ENCODE peak calls at places on chromosomes 2 and 18, in eight cellular contexts. V, O, T, R, Q, Z, N and M are unnamed samples.

GRCh38 chr2:210842896-210843295 is 286.5 kb downstream of the CPS1 start:
- DNase-seq in V (no peak), O (no peak), T (no peak), R (no peak), Q (no peak), Z (no peak), N (no peak), M (no peak)

GRCh38 chr2:172204762-172205161 is 102.1 kb upstream of the DLX2 start:
- DNase-seq in V (no peak), O (no peak), T (no peak), R (no peak), Q (no peak), Z (no peak), N (no peak), M (no peak)

GRCh38 chr2:11682590-11682915 is 12.6 kb upstream of the NTSR2 start:
- DNase-seq in V (no peak), O (no peak), T (peak; percentile 56), R (no peak), Q (no peak), Z (no peak), N (no peak), M (no peak)

GRCh38 chr2:48715042-48715899 is 40.3 kb downstream of the LHCGR start:
- DNase-seq in V (no peak), O (peak; percentile 66), T (no peak), R (no peak), Q (no peak), Z (no peak), N (no peak), M (no peak)

GRCh38 chr2:150188801-150189200 is 298.7 kb downstream of the RND3 start:
- DNase-seq in V (no peak), O (no peak), T (no peak), R (no peak), Q (no peak), Z (no peak), N (no peak), M (no peak)

GRCh38 chr2:24855703-24856102 is 62.5 kb downstream of the CENPO start:
- DNase-seq in V (no peak), O (no peak), T (no peak), R (no peak), Q (no peak), Z (no peak), N (no peak), M (no peak)

GRCh38 chr2:238024986-238025385 is 35.8 kb upstream of the SCLY start:
- DNase-seq in V (peak; percentile 39), O (no peak), T (no peak), R (no peak), Q (peak; percentile 46), Z (no peak), N (no peak), M (no peak)

GRCh38 chr2:100957971-100958653 is 44.0 kb upstream of the RPL31 start:
- DNase-seq in V (no peak), O (peak; percentile 69), T (no peak), R (no peak), Q (peak; percentile 99), Z (no peak), N (no peak), M (no peak)

GRCh38 chr2:221488134-221488807 is 83.8 kb downstream of the EPHA4 start:
- DNase-seq in V (no peak), O (no peak), T (no peak), R (no peak), Q (no peak), Z (no peak), N (no peak), M (no peak)

GRCh38 chr2:60659026-60659425 is 97.0 kb upstream of the PAPOLG start:
- DNase-seq in V (no peak), O (no peak), T (no peak), R (no peak), Q (no peak), Z (no peak), N (no peak), M (no peak)
- TF ChIP-seq CTCF in V (peak; percentile 34), O (no peak), T (no peak), R (peak; percentile 42), Q (peak; percentile 17), Z (no peak), N (no peak), M (no peak)

GRCh38 chr2:199602271-199602895 is 144.6 kb upstream of the SATB2 start:
- DNase-seq in V (no peak), O (no peak), T (no peak), R (no peak), Q (no peak), Z (no peak), N (no peak), M (no peak)
- TF ChIP-seq CTCF in V (peak; percentile 46), O (no peak), T (no peak), R (no peak), Q (no peak), Z (no peak), N (peak; percentile 24), M (no peak)

DNA sequence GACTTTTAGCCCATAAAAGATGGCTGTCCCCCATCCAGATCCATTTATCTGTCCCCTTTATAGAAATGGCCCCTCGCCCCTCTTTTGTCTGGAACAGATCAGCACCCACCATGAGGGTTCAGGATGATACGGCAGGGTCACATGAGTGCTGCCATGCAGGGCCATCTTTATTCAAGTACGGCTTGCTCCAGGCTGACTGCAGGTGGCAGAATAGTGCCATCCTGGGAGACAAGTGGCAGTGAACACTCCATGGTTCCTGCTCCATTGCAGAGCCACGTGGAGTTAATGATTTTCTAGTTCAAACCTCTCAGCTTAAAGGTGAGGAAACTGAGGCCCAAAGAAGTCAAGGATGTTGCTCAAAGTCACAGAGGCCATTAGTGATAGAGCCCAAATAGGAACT is 180.6 kb downstream of the CLIP4 start:
- DNase-seq in V (no peak), O (no peak), T (no peak), R (no peak), Q (no peak), Z (no peak), N (peak; percentile 12), M (no peak)
- TF ChIP-seq CTCF in V (peak; percentile 58), O (no peak), T (no peak), R (peak; percentile 52), Q (peak; percentile 49), Z (no peak), N (peak; percentile 49), M (no peak)

DNA sequence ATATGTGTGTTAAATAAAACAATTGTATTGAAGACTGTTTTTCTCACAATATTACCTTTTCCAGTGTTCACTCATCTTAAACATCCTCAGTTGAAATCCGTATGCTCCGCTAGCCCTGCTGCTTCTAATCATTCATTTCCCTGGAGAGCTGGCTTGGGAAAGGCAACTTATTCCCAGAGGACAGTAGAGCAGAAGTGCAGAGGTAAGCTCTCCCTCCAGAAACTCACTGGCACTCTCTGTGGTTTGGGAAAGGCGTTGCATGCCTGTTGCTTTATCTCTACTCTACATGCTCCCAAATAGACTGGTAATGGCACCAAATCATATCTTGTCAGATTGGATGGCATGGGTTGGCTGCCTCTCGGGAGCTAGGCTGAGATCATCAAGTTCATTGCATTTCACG is 117.1 kb upstream of the BOD1L2 start:
- DNase-seq in V (no peak), O (no peak), T (no peak), R (no peak), Q (no peak), Z (no peak), N (no peak), M (no peak)
- TF ChIP-seq CTCF in V (peak; percentile 34), O (no peak), T (no peak), R (no peak), Q (peak; percentile 9), Z (no peak), N (no peak), M (no peak)

DNA sequence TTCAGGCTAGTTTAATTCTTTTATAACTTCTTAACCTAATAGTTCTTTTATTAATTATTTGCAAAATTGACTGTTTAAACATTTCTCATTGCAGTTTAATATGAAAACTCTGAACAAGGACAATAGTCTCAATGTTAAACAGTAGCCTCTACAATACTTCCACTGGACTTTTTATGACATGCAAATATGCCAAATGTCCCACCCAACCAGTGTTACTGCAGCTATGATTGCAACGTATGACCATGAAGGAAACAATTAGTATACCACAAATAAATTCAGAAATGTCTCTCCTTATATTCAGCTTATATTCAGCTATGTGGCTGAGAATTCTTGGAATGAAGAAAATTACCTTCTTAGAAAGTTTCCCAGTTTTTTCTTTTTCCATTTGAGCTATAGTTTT is 688.6 kb downstream of the DCC start:
- DNase-seq in V (no peak), O (no peak), T (no peak), R (no peak), Q (no peak), Z (no peak), N (no peak), M (no peak)
- TF ChIP-seq CTCF in V (no peak), O (no peak), T (no peak), R (no peak), Q (no peak), Z (no peak), N (no peak), M (no peak)

GRCh38 chr2:184530239-184530638 is 68.1 kb upstream of the ZNF804A start:
- DNase-seq in V (no peak), O (no peak), T (no peak), R (no peak), Q (no peak), Z (no peak), N (no peak), M (no peak)

GRCh38 chr2:184524551-184525382 is 73.6 kb upstream of the ZNF804A start:
- DNase-seq in V (no peak), O (no peak), T (no peak), R (no peak), Q (no peak), Z (peak; percentile 7), N (no peak), M (no peak)

GRCh38 chr2:184528119-184528518 is 70.2 kb upstream of the ZNF804A start:
- DNase-seq in V (no peak), O (no peak), T (no peak), R (no peak), Q (no peak), Z (no peak), N (no peak), M (no peak)

GRCh38 chr2:184523732-184524131 is 74.6 kb upstream of the ZNF804A start:
- DNase-seq in V (no peak), O (no peak), T (no peak), R (no peak), Q (no peak), Z (peak; percentile 4), N (no peak), M (no peak)

DNA sequence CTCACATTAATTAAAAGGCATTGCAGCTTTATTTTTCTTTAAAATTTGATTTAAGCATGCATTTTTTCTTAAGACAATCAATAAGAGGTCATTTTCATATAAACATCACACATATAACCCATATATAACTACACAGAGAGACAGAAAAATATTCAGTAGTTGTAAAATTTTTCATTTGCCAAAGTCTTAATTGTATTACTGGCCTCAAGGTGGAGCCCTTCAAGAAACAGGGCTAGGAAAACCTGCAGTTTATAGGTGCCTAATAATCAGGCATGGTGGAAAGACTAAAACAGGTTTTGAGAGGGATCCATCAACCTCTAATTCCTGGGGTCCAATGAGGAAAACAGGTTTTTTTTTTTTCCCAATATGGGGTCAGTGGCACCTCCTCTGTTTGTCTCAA is 71.3 kb upstream of the ZNF804A start:
- DNase-seq in V (no peak), O (no peak), T (no peak), R (no peak), Q (no peak), Z (no peak), N (no peak), M (no peak)
- TF ChIP-seq CTCF in V (peak; percentile 19), O (no peak), T (no peak), R (peak; percentile 6), Q (no peak), Z (no peak), N (no peak), M (no peak)

GRCh38 chr2:44009136-44009744 is 13.5 kb upstream of the LRPPRC start:
- DNase-seq in V (no peak), O (no peak), T (no peak), R (no peak), Q (no peak), Z (no peak), N (no peak), M (no peak)
- TF ChIP-seq CTCF in V (peak; percentile 40), O (no peak), T (no peak), R (no peak), Q (no peak), Z (no peak), N (peak; percentile 22), M (no peak)